ENCODE peak calls at places on chromosomes 4 and X, in five cellular contexts. T is CD8-positive, alpha-beta T cell; R is HTR-8/SVneo; N is posterior cingulate gyrus; I is stimulated activated CD4-positive, alpha-beta T cell treated with anti-CD3 and anti-CD28 coated beads, Interleukin-2, amount 100 ng/mL, for 48 hours. Q is an unnamed sample.

GRCh38 chr4:22500831-22501714 is 14.8 kb downstream of the ADGRA3 start:
- DNase-seq in I (peak), T (no peak), N (no peak), R (no peak), Q (no peak)

GRCh38 chr4:104860227-104861123 is 286.2 kb upstream of the TET2 start:
- DNase-seq in N (no peak), T (no peak), I (peak), R (peak), Q (no peak)

GRCh38 chr4:148055844-148056243 is 324.0 kb downstream of the ARHGAP10 start:
- DNase-seq in N (no peak), R (no peak), I (no peak), T (no peak), Q (no peak)

GRCh38 chrX:120452131-120452530 is 17.0 kb downstream of the LAMP2 start:
- DNase-seq in I (no peak), R (no peak), T (no peak), N (no peak), Q (no peak)

GRCh38 chr4:6112606-6113290 is 87.6 kb downstream of the JAKMIP1 start:
- DNase-seq in R (no peak), N (peak), I (no peak), T (no peak), Q (no peak)

GRCh38 chrX:48956728-48957414 is 536 bp downstream of the OTUD5 start:
- DNase-seq in R (no peak), N (peak), I (no peak), T (peak), Q (peak)

GRCh38 chr4:157590679-157591078 is 370.2 kb downstream of the GRIA2 start:
- DNase-seq in I (no peak), T (no peak), R (no peak), N (no peak), Q (no peak)

GRCh38 chr4:138958519-138958918 is 57.1 kb upstream of the NOCT start:
- DNase-seq in R (no peak), N (no peak), I (no peak), T (no peak), Q (no peak)

GRCh38 chr4:1169171-1169671 is 3.2 kb downstream of the SPON2 start:
- DNase-seq in R (no peak), N (no peak), I (no peak), T (no peak), Q (no peak)

GRCh38 chr4:159117968-159118367 is 15.1 kb downstream of the RAPGEF2 start:
- DNase-seq in R (no peak), I (no peak), T (no peak), N (no peak), Q (no peak)

GRCh38 chr4:22457348-22457747 is 58.5 kb downstream of the ADGRA3 start:
- DNase-seq in T (no peak), I (no peak), N (no peak), R (no peak), Q (no peak)

Q was measured in activated B cell treated with CpG ODN at 0.5 μM for 24 hours.